ENCODE peak calls at places on chromosomes 2 and 18, in five cellular contexts. T, V, U, O and A are unnamed samples.

GRCh38 chr2:110216803-110217202 is 4.5 kb upstream of the MTLN start:
- DNase-seq in T (no peak), V (no peak), U (no peak), O (no peak), A (no peak)

GRCh38 chr2:111662771-111663470 is 221.1 kb downstream of the ANAPC1 start:
- DNase-seq in T (peak; percentile 37), V (no peak), U (no peak), O (no peak), A (no peak)

GRCh38 chr2:214808481-214808931 is 977 bp downstream of the BARD1 start:
- DNase-seq in T (no peak), V (no peak), U (no peak), O (no peak), A (no peak)

GRCh38 chr2:54660752-54661151 is 62.7 kb upstream of the EML6 start:
- DNase-seq in T (no peak), V (no peak), U (no peak), O (no peak), A (no peak)

GRCh38 chr18:39450958-39451357 is 1885.4 kb upstream of the CELF4 start:
- DNase-seq in T (no peak), V (no peak), U (no peak), O (no peak), A (no peak)

GRCh38 chr2:289362-290089 is 1.6 kb upstream of the ALKAL2 start:
- DNase-seq in T (peak; percentile 74), V (peak; percentile 69), U (no peak), O (no peak), A (no peak)

GRCh38 chr2:216532562-216532961 is 33.9 kb downstream of the RPL37A start:
- DNase-seq in T (no peak), V (no peak), U (peak; percentile 50), O (no peak), A (no peak)

GRCh38 chr2:149661844-149662243 is 74.3 kb upstream of the MMADHC start:
- DNase-seq in T (no peak), V (no peak), U (no peak), O (no peak), A (no peak)

GRCh38 chr2:38065502-38066135 is 10.3 kb downstream of the CYP1B1 start:
- DNase-seq in T (no peak), V (no peak), U (no peak), O (no peak), A (no peak)

GRCh38 chr2:168538534-168538933 is 82.5 kb downstream of the CERS6 start:
- DNase-seq in T (no peak), V (no peak), U (no peak), O (no peak), A (no peak)

GRCh38 chr2:24832991-24833671 is 39.9 kb downstream of the CENPO start:
- DNase-seq in T (no peak), V (no peak), U (no peak), O (no peak), A (no peak)
- TF ChIP-seq SRF in T (no peak), V (no peak), U (no peak), O (no peak), A (no peak)

DNA sequence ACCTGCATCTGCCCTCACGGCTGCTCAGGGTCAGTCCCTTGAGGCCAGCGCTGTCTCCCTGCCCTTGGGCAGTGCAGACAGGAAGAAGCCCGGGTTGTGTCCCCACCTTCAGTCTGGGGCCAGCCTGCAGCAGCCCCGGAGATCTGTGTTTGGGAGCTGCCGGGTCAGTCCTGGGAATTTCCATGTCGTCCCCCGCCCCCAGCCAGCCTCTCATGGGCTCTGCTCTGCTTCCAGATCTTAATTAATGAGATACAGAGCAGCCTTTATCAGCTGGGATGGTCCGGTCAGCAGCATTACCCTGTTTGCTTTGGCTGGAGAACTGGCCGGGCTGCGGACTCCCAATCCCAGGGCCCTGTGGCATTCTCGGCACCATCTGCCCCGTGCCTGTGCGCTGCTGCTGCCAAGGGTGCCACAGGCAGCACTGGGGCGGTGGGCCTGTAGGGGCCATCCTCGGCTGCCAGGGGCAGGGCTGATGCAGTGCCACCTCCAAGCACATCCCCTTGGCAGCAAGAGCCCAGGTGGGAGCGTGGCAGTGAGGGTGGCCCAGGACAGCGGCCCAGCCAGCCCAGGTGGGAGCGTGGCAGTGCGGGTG is 2.4 kb downstream of the BOK start:
- DNase-seq in T (no peak), V (no peak), U (no peak), O (no peak), A (no peak)
- TF ChIP-seq SRF in T (no peak), V (no peak), U (no peak), O (no peak), A (no peak)

GRCh38 chr18:2978626-2979025 is 34.3 kb downstream of the LPIN2 start:
- DNase-seq in T (no peak), V (no peak), U (no peak), O (no peak), A (no peak)
- TF ChIP-seq SRF in T (no peak), V (no peak), U (no peak), O (no peak), A (no peak)

DNA sequence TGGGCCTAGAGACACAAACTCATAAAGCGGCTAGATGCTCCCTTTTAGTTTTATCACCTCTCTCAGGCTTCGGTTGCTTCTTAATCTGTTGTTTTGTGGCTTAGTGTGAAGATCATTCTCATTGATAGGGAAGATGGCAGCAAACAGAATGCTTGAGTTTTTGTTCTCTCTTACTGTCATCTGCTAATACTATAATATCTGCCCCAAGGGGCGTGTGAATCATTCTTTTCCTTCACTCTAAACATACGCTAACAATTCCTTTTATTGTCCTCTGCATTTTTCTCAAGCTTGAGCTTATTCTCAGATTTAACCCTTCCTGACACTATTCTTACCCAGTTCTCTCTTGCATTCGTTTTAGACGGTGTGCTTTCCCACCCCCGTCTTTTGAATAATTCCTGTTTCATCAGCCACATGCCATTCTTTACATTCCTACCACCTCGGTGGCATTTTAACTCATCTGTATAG is 323.9 kb upstream of the NRP2 start:
- DNase-seq in T (no peak), V (no peak), U (no peak), O (no peak), A (no peak)
- TF ChIP-seq SRF in T (no peak), V (no peak), U (no peak), O (no peak), A (no peak)

GRCh38 chr2:57855207-57855606 is 191.4 kb upstream of the VRK2 start:
- DNase-seq in T (no peak), V (no peak), U (no peak), O (no peak), A (no peak)

GRCh38 chr2:57848723-57849122 is 197.9 kb upstream of the VRK2 start:
- DNase-seq in T (no peak), V (no peak), U (no peak), O (no peak), A (no peak)

GRCh38 chr2:57849843-57850242 is 196.8 kb upstream of the VRK2 start:
- DNase-seq in T (no peak), V (no peak), U (no peak), O (no peak), A (no peak)

GRCh38 chr2:57850415-57851130 is 196.0 kb upstream of the VRK2 start:
- DNase-seq in T (no peak), V (no peak), U (no peak), O (no peak), A (no peak)
- TF ChIP-seq SRF in T (no peak), V (no peak), U (no peak), O (no peak), A (no peak)

GRCh38 chr2:126859631-126860030 is 39.1 kb upstream of the TEX51 start:
- DNase-seq in T (no peak), V (no peak), U (no peak), O (no peak), A (no peak)

GRCh38 chr2:126858991-126859390 is 39.7 kb upstream of the TEX51 start:
- DNase-seq in T (no peak), V (no peak), U (no peak), O (no peak), A (no peak)

GRCh38 chr2:126862730-126863129 is 36.0 kb upstream of the TEX51 start:
- DNase-seq in T (no peak), V (no peak), U (no peak), O (no peak), A (no peak)

GRCh38 chr2:126858436-126858835 is 40.3 kb upstream of the TEX51 start:
- DNase-seq in T (no peak), V (no peak), U (no peak), O (no peak), A (no peak)

DNA sequence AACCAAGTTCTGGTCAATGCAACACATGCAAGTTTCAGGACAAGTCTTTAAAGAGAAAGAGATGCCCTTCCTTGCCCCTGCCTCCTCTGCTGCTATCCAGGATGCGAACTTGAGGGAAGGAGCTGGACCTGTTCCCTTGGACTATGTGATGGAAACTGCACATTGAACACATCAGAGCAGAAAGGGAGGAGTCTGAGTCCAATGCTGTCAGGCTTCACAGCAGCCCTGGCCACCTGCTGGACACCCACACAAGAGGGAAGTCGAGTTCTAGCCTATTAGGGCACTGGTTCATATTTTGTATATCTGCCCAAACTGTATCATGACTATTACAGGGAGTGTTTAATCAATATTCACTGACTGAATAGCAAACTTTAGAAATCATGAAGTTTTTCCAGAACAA is 38.3 kb upstream of the TEX51 start:
- DNase-seq in T (no peak), V (no peak), U (no peak), O (no peak), A (no peak)
- TF ChIP-seq SRF in T (no peak), V (no peak), U (no peak), O (no peak), A (no peak)

GRCh38 chr2:229170907-229171306 is 100.2 kb downstream of the PID1 start:
- DNase-seq in T (no peak), V (no peak), U (no peak), O (no peak), A (no peak)
- TF ChIP-seq SRF in T (no peak), V (no peak), U (no peak), O (no peak), A (no peak)

GRCh38 chr2:39483530-39483929 is 46.4 kb upstream of the MAP4K3 start:
- DNase-seq in T (no peak), V (no peak), U (no peak), O (no peak), A (no peak)

GRCh38 chr2:39479696-39480095 is 42.6 kb upstream of the MAP4K3 start:
- DNase-seq in T (no peak), V (no peak), U (no peak), O (no peak), A (no peak)

GRCh38 chr2:39484620-39485495 is 47.8 kb upstream of the MAP4K3 start:
- DNase-seq in T (no peak), V (no peak), U (no peak), O (no peak), A (no peak)

GRCh38 chr2:39484206-39484605 is 47.1 kb upstream of the MAP4K3 start:
- DNase-seq in T (no peak), V (no peak), U (no peak), O (no peak), A (no peak)

GRCh38 chr2:39481611-39482010 is 44.5 kb upstream of the MAP4K3 start:
- DNase-seq in T (no peak), V (no peak), U (no peak), O (no peak), A (no peak)
- TF ChIP-seq SRF in T (no peak), V (no peak), U (no peak), O (no peak), A (no peak)